ENCODE peak calls at places on chromosomes 7 and 10, in six cellular contexts. N is GM12892, B is K562, K is HepG2, X is GM12878, D is H1. C is an unnamed sample.

GRCh38 chr10:130141878-130142277 is 5.7 kb downstream of the GLRX3 start:
- DNase-seq in N (no peak), B (no peak), K (no peak), X (no peak), D (no peak), C (no peak)

GRCh38 chr10:51892313-51892712 is 192.9 kb upstream of the CSTF2T start:
- DNase-seq in N (no peak), B (no peak), K (no peak), X (no peak), D (no peak), C (no peak)

GRCh38 chr10:124701435-124701834 is 42.7 kb downstream of the FAM53B start:
- DNase-seq in N (no peak), B (no peak), K (no peak), X (no peak), D (no peak), C (no peak)

GRCh38 chr10:69474688-69475432 is 23.6 kb downstream of the TSPAN15 start:
- DNase-seq in N (no peak), B (no peak), K (no peak), X (no peak), D (no peak), C (no peak)

GRCh38 chr7:103573479-103574058 is 127.6 kb upstream of the SLC26A5 start:
- DNase-seq in N (no peak), B (peak), K (peak), X (no peak), D (no peak), C (no peak)

GRCh38 chr7:3089493-3089892 is 45.8 kb upstream of the CARD11 start:
- DNase-seq in N (no peak), B (peak), K (peak), X (no peak), D (peak), C (no peak)

GRCh38 chr10:60819271-60819670 is 41.0 kb downstream of the CDK1 start:
- DNase-seq in N (no peak), B (no peak), K (no peak), X (no peak), D (no peak), C (no peak)

GRCh38 chr10:129761981-129762956 is 201.8 kb downstream of the EBF3 start:
- DNase-seq in N (no peak), B (no peak), K (no peak), X (no peak), D (peak), C (no peak)

GRCh38 chr7:70189776-70190175 is 591.5 kb downstream of the AUTS2 start:
- DNase-seq in N (no peak), B (no peak), K (no peak), X (no peak), D (no peak), C (no peak)

GRCh38 chr10:72062341-72062740 is 26.0 kb downstream of the SPOCK2 start:
- DNase-seq in N (no peak), B (no peak), K (no peak), X (no peak), D (no peak), C (no peak)

GRCh38 chr7:106346678-106347217 is 62.0 kb upstream of the NAMPT start:
- DNase-seq in N (peak), B (peak), K (no peak), X (peak), D (no peak), C (no peak)

GRCh38 chr10:80924063-80924952 is 386.6 kb downstream of the SH2D4B start:
- DNase-seq in N (no peak), B (peak), K (peak), X (no peak), D (peak), C (no peak)

GRCh38 chr7:129777195-129777844 is 165.8 kb downstream of the NRF1 start:
- DNase-seq in N (no peak), B (no peak), K (no peak), X (no peak), D (peak), C (no peak)
- TF ChIP-seq TAF1 in N (no peak), B (no peak), K (no peak), X (no peak), D (no peak), C (no peak)

GRCh38 chr10:53402594-53402993 is 630.0 kb upstream of the MBL2 start:
- DNase-seq in N (no peak), B (no peak), K (no peak), X (no peak), D (no peak), C (no peak)

GRCh38 chr10:53401536-53401935 is 629.0 kb upstream of the MBL2 start:
- DNase-seq in N (no peak), B (no peak), K (no peak), X (no peak), D (no peak), C (no peak)

GRCh38 chr10:53406532-53406931 is 633.9 kb upstream of the MBL2 start:
- DNase-seq in N (no peak), B (no peak), K (no peak), X (no peak), D (no peak), C (no peak)

DNA sequence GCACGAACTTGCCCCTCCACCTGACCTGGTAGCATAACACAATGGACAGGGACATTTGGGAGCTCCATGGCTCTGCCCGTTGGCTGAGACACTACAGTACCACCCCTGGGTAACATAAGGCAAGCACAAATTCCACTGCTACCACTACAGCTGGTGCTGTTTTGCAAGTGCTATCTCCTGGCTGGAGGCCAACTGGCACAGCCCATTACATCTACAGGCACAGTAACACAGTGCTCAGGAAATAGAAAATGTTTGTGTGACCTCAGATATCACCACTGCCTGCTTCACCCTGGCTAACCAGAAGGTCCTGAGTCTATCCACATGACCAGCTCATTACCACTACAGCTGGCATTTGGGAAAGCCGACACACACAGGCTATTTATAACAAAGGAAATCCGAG is 631.1 kb upstream of the MBL2 start:
- DNase-seq in N (no peak), B (no peak), K (no peak), X (no peak), D (no peak), C (no peak)
- TF ChIP-seq POLR2AphosphoS5 in N (no peak), B (no peak), K (no peak), X (no peak), D (no peak), C (no peak)

GRCh38 chr7:8254667-8255066 is 7.3 kb downstream of the ICA1 start:
- DNase-seq in N (no peak), B (no peak), K (no peak), X (no peak), D (no peak), C (no peak)
- TF ChIP-seq POLR2A in N (no peak), B (no peak), K (no peak), X (no peak), D (no peak), C (no peak)

GRCh38 chr7:65239324-65239706 is 134.3 kb upstream of the ZNF92 start:
- DNase-seq in N (no peak), B (no peak), K (no peak), X (no peak), D (no peak), C (no peak)
- TF ChIP-seq TAF1 in N (no peak), B (no peak), K (no peak), X (no peak), D (no peak), C (no peak)